ENCODE peak calls at places on chromosome 9, in eight cellular contexts. F is GM18507; G is stimulated activated CD4-positive, alpha-beta T cell treated with anti-CD3 and anti-CD28 coated beads, Interleukin-1b, Interleukin-23, amount 100 ng/mL, for 24 hours; O is NCI-H2029 treated with DMSO at 0.1 percent for 48 hours; K is EH; Q is left colon; A is activated CD8-positive, alpha-beta T cell treated with anti-CD3 and anti-CD28 coated beads for 36 hours; N is H1. S is an unnamed sample.

GRCh38 chr9:99922711-99923030 is 16.2 kb downstream of the STX17 start:
- DNase-seq in Q (no peak), F (no peak), N (no peak), G (no peak), K (no peak), O (no peak), A (no peak), S (no peak)

GRCh38 chr9:71812385-71812784 is 44.1 kb upstream of the CEMIP2 start:
- DNase-seq in Q (no peak), A (no peak), F (no peak), N (no peak), G (no peak), O (no peak), K (peak), S (no peak)

GRCh38 chr9:109602987-109603386 is 104.9 kb upstream of the PTPN3 start:
- DNase-seq in Q (no peak), K (no peak), F (no peak), A (no peak), O (no peak), G (no peak), N (no peak), S (no peak)

GRCh38 chr9:81499021-81499454 is 190.3 kb downstream of the TLE1 start:
- DNase-seq in A (no peak), F (no peak), N (no peak), K (peak), G (no peak), Q (no peak), O (no peak), S (peak)

GRCh38 chr9:1008256-1008655 is 31.8 kb downstream of the DMRT3 start:
- DNase-seq in G (no peak), K (peak), A (no peak), F (no peak), Q (no peak), O (no peak), N (no peak), S (peak)

GRCh38 chr9:118023649-118024048 is 319.4 kb downstream of the TLR4 start:
- DNase-seq in N (no peak), F (no peak), O (no peak), G (no peak), A (no peak), K (no peak), Q (no peak), S (no peak)

GRCh38 chr9:110578896-110579752 is at the start of gene SVEP1:
- DNase-seq in F (no peak), K (peak), G (no peak), O (no peak), Q (no peak), A (no peak), N (no peak), S (peak)

GRCh38 chr9:116544896-116545295 is 142.2 kb upstream of the TRIM32 start:
- DNase-seq in Q (no peak), O (no peak), K (no peak), A (no peak), N (no peak), F (no peak), G (no peak), S (no peak)

GRCh38 chr9:136526625-136527066 is 19.2 kb downstream of the NOTCH1 start:
- DNase-seq in Q (peak), N (no peak), F (no peak), G (no peak), A (no peak), K (no peak), O (no peak), S (no peak)

GRCh38 chr9:136861874-136862457 is 4.1 kb downstream of the EDF1 start:
- DNase-seq in K (no peak), O (no peak), N (no peak), G (no peak), Q (peak), F (no peak), A (no peak), S (no peak)

GRCh38 chr9:19255112-19255511 is 24.6 kb downstream of the DENND4C start:
- DNase-seq in O (no peak), A (no peak), F (no peak), G (no peak), N (no peak), K (no peak), Q (no peak), S (no peak)

GRCh38 chr9:110141118-110141797 is 66.7 kb downstream of the C9orf152 start:
- DNase-seq in K (peak), N (no peak), G (no peak), F (no peak), A (no peak), O (no peak), Q (no peak), S (peak)

GRCh38 chr9:109072133-109072692 is 47.5 kb downstream of the TMEM245 start:
- DNase-seq in N (no peak), O (no peak), F (no peak), G (no peak), Q (no peak), K (no peak), A (no peak), S (no peak)

GRCh38 chr9:137278913-137279711 is 1.6 kb downstream of the TOR4A start:
- DNase-seq in K (no peak), O (no peak), A (no peak), Q (no peak), N (no peak), F (no peak), G (no peak), S (no peak)

GRCh38 chr9:18822850-18823249 is 210.2 kb downstream of the SAXO1 start:
- DNase-seq in N (no peak), F (no peak), A (no peak), O (no peak), Q (peak), G (no peak), K (no peak), S (no peak)

GRCh38 chr9:127388037-127388855 is 8.7 kb upstream of the SLC2A8 start:
- DNase-seq in O (no peak), Q (peak), K (peak), F (peak), A (peak), G (peak), N (no peak), S (peak)

GRCh38 chr9:120937596-120937995 is 11.0 kb upstream of the TRAF1 start:
- DNase-seq in N (no peak), Q (no peak), F (no peak), A (no peak), O (no peak), K (peak), G (no peak), S (peak)

GRCh38 chr9:99121604-99122003 is 16.7 kb downstream of the TGFBR1 start:
- DNase-seq in F (no peak), Q (no peak), A (no peak), G (no peak), N (no peak), O (no peak), K (no peak), S (no peak)

GRCh38 chr9:135478858-135479468 is 619 bp upstream of the PPP1R26 start:
- DNase-seq in A (no peak), F (no peak), N (no peak), K (peak), G (no peak), Q (peak), O (no peak), S (peak)

GRCh38 chr9:117029341-117029740 is 342.2 kb downstream of the TRIM32 start:
- DNase-seq in F (no peak), G (no peak), Q (no peak), N (no peak), O (no peak), K (no peak), A (no peak), S (no peak)

GRCh38 chr9:93132287-93132927 is 1.6 kb downstream of the NINJ1 start:
- DNase-seq in N (no peak), G (no peak), F (no peak), O (peak), K (peak), Q (peak), A (no peak), S (peak)

GRCh38 chr9:127188396-127188795 is 66.0 kb upstream of the ANGPTL2 start:
- DNase-seq in G (no peak), A (no peak), N (no peak), K (no peak), F (no peak), Q (no peak), O (no peak), S (no peak)

GRCh38 chr9:107546859-107547258 is 57.3 kb upstream of the KLF4 start:
- DNase-seq in A (no peak), Q (no peak), N (no peak), G (no peak), F (no peak), O (no peak), K (no peak), S (no peak)

GRCh38 chr9:114258866-114259799 is 63.8 kb upstream of the ORM1 start:
- DNase-seq in O (no peak), N (no peak), F (no peak), Q (no peak), G (no peak), A (no peak), K (no peak), S (no peak)

GRCh38 chr9:28999057-28999456 is 1425.8 kb upstream of the C9orf72 start:
- DNase-seq in Q (no peak), F (no peak), N (no peak), A (no peak), G (no peak), K (no peak), O (no peak), S (peak)

GRCh38 chr9:133427658-133428348 is 5.6 kb downstream of the ADAMTS13 start:
- DNase-seq in Q (no peak), A (no peak), N (no peak), F (no peak), G (no peak), K (no peak), O (no peak), S (no peak)

GRCh38 chr9:86333651-86334050 is 20.6 kb downstream of the TUT7 start:
- DNase-seq in O (no peak), F (no peak), G (no peak), K (no peak), Q (no peak), N (no peak), A (no peak), S (no peak)

GRCh38 chr9:24698864-24699518 is 153.3 kb upstream of the IZUMO3 start:
- DNase-seq in O (no peak), G (no peak), F (no peak), N (no peak), A (no peak), Q (no peak), K (no peak), S (no peak)

GRCh38 chr9:86975571-86975970 is 28.3 kb upstream of the GAS1 start:
- DNase-seq in F (no peak), O (no peak), N (no peak), K (peak), G (no peak), Q (no peak), A (no peak), S (no peak)